ENCODE peak calls at places on chromosomes 11 and 22, in six cellular contexts. M is cardiac septum, X is NCI-H146, H is DMS153, S is kidney, Q is NCI-H1092. C is an unnamed sample.

GRCh38 chr11:46296520-46297448 is 19.3 kb downstream of the CREB3L1 start:
- DNase-seq in X (peak), M (no peak), S (peak), H (no peak), Q (peak), C (no peak)

GRCh38 chr11:68338041-68338800 is 25.8 kb downstream of the LRP5 start:
- DNase-seq in H (no peak), Q (no peak), M (no peak), X (no peak), S (no peak), C (no peak)

GRCh38 chr11:131408011-131408640 is 37.7 kb downstream of the NTM start:
- DNase-seq in S (no peak), H (no peak), X (peak), Q (no peak), M (no peak), C (no peak)

GRCh38 chr22:29782061-29782845 is 15.1 kb downstream of the UQCR10 start:
- DNase-seq in S (no peak), H (no peak), X (no peak), M (peak), Q (no peak), C (no peak)

GRCh38 chr11:130671801-130672700 is 223.6 kb downstream of the ADAMTS15 start:
- DNase-seq in M (no peak), S (peak), H (peak), Q (peak), X (no peak), C (peak)

GRCh38 chr11:24153337-24153736 is 343.5 kb upstream of the LUZP2 start:
- DNase-seq in H (no peak), X (no peak), Q (no peak), M (no peak), S (no peak), C (no peak)

GRCh38 chr11:46015941-46016340 is 93.5 kb downstream of the LARGE2 start:
- DNase-seq in S (no peak), Q (no peak), X (no peak), H (no peak), M (no peak), C (no peak)

GRCh38 chr22:46421272-46421671 is 85.8 kb downstream of the TRMU start:
- DNase-seq in H (peak), M (no peak), Q (no peak), X (peak), S (no peak), C (no peak)

GRCh38 chr22:50282361-50283144 is 12.4 kb upstream of the MAPK11 start:
- DNase-seq in M (no peak), X (no peak), Q (no peak), S (peak), H (no peak), C (no peak)

GRCh38 chr11:19769820-19770219 is 57.2 kb downstream of the NAV2 start:
- DNase-seq in H (peak), S (no peak), M (no peak), Q (no peak), X (no peak), C (no peak)

GRCh38 chr11:121282886-121283502 is 9.6 kb upstream of the SC5D start:
- DNase-seq in Q (no peak), S (no peak), M (no peak), H (no peak), X (no peak), C (no peak)

GRCh38 chr11:81219661-81220060 is 1514.0 kb downstream of the FAM181B start:
- DNase-seq in X (no peak), M (no peak), Q (no peak), H (no peak), S (no peak), C (no peak)

GRCh38 chr11:123740787-123741158 is 687 bp downstream of the ZNF202 start:
- DNase-seq in M (no peak), H (no peak), S (no peak), Q (no peak), X (peak), C (no peak)

GRCh38 chr11:44306469-44307244 is 3.3 kb downstream of the ALX4 start:
- DNase-seq in S (no peak), M (no peak), X (no peak), H (no peak), Q (no peak), C (no peak)

GRCh38 chr11:1401001-1401445 is 11.3 kb downstream of the BRSK2 start:
- DNase-seq in H (no peak), Q (no peak), X (no peak), M (no peak), S (peak), C (no peak)

GRCh38 chr22:28799834-28800307 is 498 bp downstream of the XBP1 start:
- DNase-seq in S (peak), M (peak), Q (no peak), H (no peak), X (peak), C (peak)

GRCh38 chr11:114326776-114327175 is 30.6 kb downstream of the NNMT start:
- DNase-seq in H (no peak), X (no peak), M (no peak), Q (no peak), S (no peak), C (no peak)